ENCODE peak calls at places on chromosomes 13 and 19, in six cellular contexts. D is GM12892, C is H1, G is HepG2, H is K562, P is GM12878. W is an unnamed sample.

GRCh38 chr19:8449830-8450229 is 5.1 kb downstream of the HNRNPM start:
- DNase-seq in D (no peak), C (no peak), P (no peak), H (no peak), G (peak), W (no peak)

GRCh38 chr13:20769091-20769490 is 4.7 kb downstream of the EEF1AKMT1 start:
- DNase-seq in P (no peak), C (no peak), H (no peak), G (no peak), D (no peak), W (no peak)

GRCh38 chr13:26465514-26465913 is 92.0 kb upstream of the WASF3 start:
- DNase-seq in G (no peak), C (peak), D (no peak), H (no peak), P (no peak), W (no peak)

GRCh38 chr19:36686365-36687213 is 823 bp upstream of the ZNF567 start:
- DNase-seq in G (no peak), H (no peak), D (no peak), C (peak), P (no peak), W (no peak)

GRCh38 chr13:45975337-45975736 is 77.2 kb downstream of the ZC3H13 start:
- DNase-seq in H (no peak), G (no peak), P (no peak), C (no peak), D (no peak), W (no peak)

GRCh38 chr19:49118565-49119410 is at the start of gene C19orf73:
- DNase-seq in G (peak), P (peak), C (peak), D (peak), H (peak), W (peak)

GRCh38 chr19:37817180-37817911 is 38.0 kb upstream of the ZNF573 start:
- DNase-seq in P (no peak), H (no peak), C (peak), D (no peak), G (no peak), W (peak)

GRCh38 chr19:5086725-5087439 is 118.0 kb downstream of the KDM4B start:
- DNase-seq in P (no peak), G (no peak), D (no peak), C (peak), H (no peak), W (no peak)

GRCh38 chr19:15328312-15328711 is 4.0 kb downstream of the BRD4 start:
- DNase-seq in G (no peak), H (no peak), P (no peak), D (no peak), C (no peak), W (no peak)

GRCh38 chr13:80778302-80778701 is 437.4 kb upstream of the SPRY2 start:
- DNase-seq in C (no peak), D (no peak), H (no peak), G (no peak), P (no peak), W (no peak)

GRCh38 chr19:51295382-51296126 is 15.9 kb upstream of the IGLON5 start:
- DNase-seq in C (peak), D (no peak), H (no peak), G (no peak), P (no peak), W (no peak)

GRCh38 chr13:93476175-93476574 is 249.6 kb downstream of the GPC6 start:
- DNase-seq in D (no peak), H (no peak), G (peak), C (no peak), P (no peak), W (no peak)

GRCh38 chr19:52735734-52736133 is 890 bp upstream of the ZNF611 start:
- DNase-seq in D (no peak), P (no peak), H (no peak), C (peak), G (peak), W (no peak)

GRCh38 chr19:48169585-48169973 is 565 bp downstream of the LIG1 start:
- DNase-seq in D (peak), H (peak), C (peak), G (peak), P (no peak), W (peak)

GRCh38 chr19:48290341-48290922 is 20.6 kb downstream of the ZNF114 start:
- DNase-seq in D (no peak), C (peak), H (peak), G (no peak), P (no peak), W (no peak)

GRCh38 chr19:42529248-42529764 is 1.0 kb upstream of the CEACAM1 start:
- DNase-seq in H (peak), P (no peak), C (peak), G (peak), D (peak), W (peak)

GRCh38 chr13:66933994-66934393 is 296.1 kb downstream of the PCDH9 start:
- DNase-seq in G (no peak), D (no peak), C (no peak), P (no peak), H (peak), W (no peak)

GRCh38 chr13:21435710-21436151 is 23.4 kb downstream of the ZDHHC20 start:
- DNase-seq in H (peak), G (peak), P (peak), D (peak), C (no peak), W (peak)

GRCh38 chr13:41224113-41225110 is 30.0 kb upstream of the KBTBD7 start:
- DNase-seq in G (no peak), P (no peak), H (no peak), C (no peak), D (no peak), W (no peak)

GRCh38 chr19:41249707-41250423 is 14.3 kb upstream of the HNRNPUL1 start:
- DNase-seq in P (no peak), C (no peak), H (no peak), D (no peak), G (no peak), W (no peak)

GRCh38 chr13:41995946-41996345 is 35.0 kb upstream of the VWA8 start:
- DNase-seq in P (no peak), C (no peak), G (peak), H (peak), D (no peak), W (no peak)

GRCh38 chr13:29594710-29595379 is 643 bp downstream of the SLC7A1 start:
- DNase-seq in H (peak), D (peak), G (no peak), C (no peak), P (no peak), W (peak)

GRCh38 chr13:22144806-22145205 is 473.9 kb downstream of the FGF9 start:
- DNase-seq in H (no peak), G (no peak), C (no peak), D (no peak), P (no peak), W (no peak)

GRCh38 chr19:11538232-11539036 is at the start of gene CNN1:
- DNase-seq in P (no peak), H (peak), C (peak), G (peak), D (no peak), W (no peak)
- TF ChIP-seq POLR2A in P (no peak), H (peak), C (no peak), G (no peak), D (no peak), W (no peak)

DNA sequence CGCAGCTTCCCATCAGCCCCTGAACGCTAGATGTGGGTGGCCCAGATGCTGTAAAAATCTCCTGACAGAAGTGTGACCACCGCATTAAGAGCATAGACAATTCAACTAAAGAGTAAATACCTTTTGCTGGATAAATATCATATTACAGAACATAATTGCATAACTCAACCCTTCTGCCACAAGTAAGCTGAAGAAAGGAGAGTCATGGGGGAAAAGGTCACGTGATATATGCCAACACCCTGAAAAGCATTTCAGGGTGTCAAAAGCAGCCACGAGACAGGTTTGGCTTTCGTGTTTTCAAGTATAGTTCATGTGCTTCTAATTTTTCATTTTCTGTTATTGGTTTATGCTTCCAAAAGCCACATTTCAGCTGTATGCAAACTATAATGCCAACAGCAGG is 71.3 kb downstream of the LHFPL6 start:
- DNase-seq in D (no peak), H (no peak), P (no peak), C (no peak), G (no peak), W (no peak)
- TF ChIP-seq TAF1 in D (no peak), H (no peak), P (no peak), C (no peak), G (no peak), W (no peak)

DNA sequence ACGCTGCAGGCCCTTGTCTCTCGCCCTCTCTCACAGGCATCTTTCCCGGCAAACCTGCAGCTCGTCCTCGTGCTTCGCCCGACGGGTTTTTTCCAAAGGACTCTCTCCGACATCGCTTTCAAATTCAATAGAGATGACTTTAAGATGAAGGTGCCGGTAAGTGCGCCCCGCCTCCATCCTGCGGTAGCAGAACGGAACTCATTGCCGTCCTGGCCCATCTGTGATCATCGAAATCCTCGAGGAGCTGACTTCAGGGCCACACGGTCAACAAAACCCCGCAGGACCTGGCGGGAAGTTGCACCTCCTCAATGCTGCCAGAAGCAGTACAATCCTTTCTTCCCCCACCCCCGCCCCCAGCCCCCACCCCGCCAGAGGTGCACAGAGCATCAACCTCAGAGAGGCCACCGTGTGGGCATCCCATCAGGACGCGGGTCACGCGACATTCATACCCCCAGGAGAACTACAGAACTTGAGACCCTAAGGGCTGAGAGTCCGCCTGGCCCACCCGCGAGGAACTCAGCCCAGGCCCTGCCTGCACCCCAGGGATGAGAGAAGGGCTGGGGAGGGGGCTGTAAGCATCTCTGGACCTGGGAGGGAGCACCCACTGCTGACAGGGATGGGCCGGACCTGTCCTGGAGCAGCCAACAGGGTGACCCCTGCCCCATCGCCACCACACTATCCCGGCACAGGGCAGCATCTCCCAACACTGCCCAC is 44.9 kb upstream of the F7 start:
- DNase-seq in D (no peak), C (no peak), G (no peak), P (no peak), H (no peak), W (no peak)
- TF ChIP-seq POLR2A in D (no peak), C (no peak), G (no peak), P (no peak), H (no peak), W (no peak)

DNA sequence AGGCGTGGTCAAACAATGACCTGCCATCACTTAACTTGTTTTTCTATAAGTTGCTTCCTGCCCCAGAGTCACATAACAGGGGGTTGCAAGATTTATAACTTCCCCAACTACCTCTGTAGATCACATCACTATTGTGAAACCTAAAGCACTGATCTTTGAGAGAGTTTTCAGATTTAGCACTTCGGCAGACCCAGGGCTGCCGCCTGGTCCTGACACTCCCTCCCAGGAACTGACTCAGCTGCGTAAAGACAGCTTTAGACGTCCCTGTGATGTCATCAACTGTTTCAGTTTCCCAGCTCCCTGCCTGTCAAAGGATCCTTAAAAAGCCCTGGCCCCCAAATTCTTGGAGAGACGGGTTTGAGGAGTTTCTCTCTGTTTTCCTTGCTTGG is 33.3 kb downstream of the IGFL2 start:
- DNase-seq in G (no peak), P (no peak), D (no peak), C (no peak), H (no peak), W (no peak)
- TF ChIP-seq TAF1 in G (no peak), P (no peak), D (no peak), C (no peak), H (no peak), W (no peak)

GRCh38 chr19:13850910-13851753 is 25.8 kb upstream of the NANOS3 start:
- DNase-seq in D (no peak), C (no peak), G (peak), P (no peak), H (peak), W (no peak)
- TF ChIP-seq POLR2A in D (no peak), C (no peak), G (peak), P (no peak), H (no peak), W (no peak)

DNA sequence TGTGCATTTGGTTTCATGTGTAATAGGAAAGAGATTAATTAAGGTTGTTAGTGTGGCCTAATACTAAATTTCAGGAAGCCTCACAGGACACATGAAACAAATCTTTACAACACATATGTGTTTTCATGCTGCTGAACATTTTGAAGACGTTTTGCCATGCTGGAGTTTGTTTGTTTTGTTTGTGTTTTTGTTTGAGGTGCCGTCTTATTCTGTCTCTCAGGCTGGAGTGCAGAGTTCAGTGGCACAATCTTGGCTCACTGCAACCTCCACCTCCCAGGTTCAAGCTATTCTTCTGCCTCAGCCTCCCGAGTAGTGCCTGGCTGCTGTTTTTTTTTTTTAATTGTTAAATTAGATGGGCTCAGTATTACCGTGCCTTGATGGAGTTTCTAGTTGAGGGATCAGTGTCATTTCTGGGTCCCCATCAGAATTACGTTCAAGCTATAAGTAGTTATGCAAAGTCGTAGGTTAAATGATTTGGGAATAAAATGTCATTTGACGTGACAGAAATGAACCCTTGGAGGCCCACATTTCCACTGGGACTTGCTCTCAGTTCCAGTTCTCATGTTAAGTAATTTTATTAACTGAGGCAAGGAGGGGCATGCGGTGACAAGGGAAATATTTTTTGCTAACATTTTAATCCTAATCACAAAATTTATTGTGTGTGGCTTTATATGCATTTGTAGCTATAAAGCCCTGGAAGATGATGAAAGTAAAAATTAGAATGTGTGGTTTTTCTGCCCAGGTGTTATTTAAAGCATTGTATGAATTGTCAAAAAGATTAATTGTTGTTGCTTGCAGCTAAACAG is 196.9 kb downstream of the TM9SF2 start:
- DNase-seq in H (no peak), C (no peak), D (no peak), G (no peak), P (no peak), W (no peak)
- TF ChIP-seq TAF1 in H (no peak), C (no peak), D (no peak), G (no peak), P (no peak), W (no peak)

GRCh38 chr19:17075035-17075859 is at the start of the genes HAUS8 and MYO9B:
- DNase-seq in H (peak), C (peak), P (peak), G (peak), D (peak), W (peak)
- TF ChIP-seq POLR2A in H (peak), C (no peak), P (peak), G (peak), D (peak), W (peak)

DNA sequence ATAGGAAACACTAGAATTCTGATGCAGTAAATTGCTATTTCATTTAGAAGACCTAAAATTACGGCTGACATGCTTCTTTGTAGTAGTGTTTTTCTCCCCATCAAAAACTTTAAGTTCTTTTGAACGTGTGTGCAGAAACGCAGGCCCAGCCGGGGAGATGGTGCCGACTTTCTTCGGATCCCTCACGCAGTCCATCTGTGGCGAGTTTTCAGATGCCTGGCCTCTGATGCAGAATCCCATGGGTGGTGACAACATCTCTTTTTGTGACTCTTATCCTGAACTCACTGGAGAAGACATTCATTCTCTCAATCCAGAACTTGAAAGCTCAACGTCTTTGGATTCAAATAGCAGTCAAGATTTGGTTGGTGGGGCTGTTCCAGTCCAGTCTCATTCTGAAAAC is 98.3 kb downstream of the TNFRSF19 start:
- DNase-seq in P (no peak), C (no peak), G (no peak), H (no peak), D (no peak), W (no peak)
- TF ChIP-seq TAF1 in P (no peak), C (no peak), G (no peak), H (no peak), D (no peak), W (no peak)

GRCh38 chr19:34353546-34353945 is 11.4 kb upstream of the GPI start:
- DNase-seq in G (no peak), C (no peak), H (no peak), D (no peak), P (no peak), W (no peak)
- TF ChIP-seq POLR2A in G (no peak), C (no peak), H (no peak), D (no peak), P (no peak), W (no peak)

GRCh38 chr13:75480691-75481175 is 1.2 kb downstream of the TBC1D4 start:
- DNase-seq in G (peak), H (peak), P (no peak), D (no peak), C (peak), W (peak)
- TF ChIP-seq TAF1 in G (peak), H (no peak), P (no peak), D (no peak), C (peak), W (no peak)